ENCODE peak calls at places on chromosomes 11 and 22, in four cellular contexts. One of them, this sample, is unnamed.

GRCh38 chr22:23106906-23107367 is 34.9 kb downstream of the RSPH14 start:
- DNase-seq in small intestine: peak; percentile 15
- DNase-seq in stomach: peak; percentile 93
- DNase-seq in nephron progenitor cell: no peak
- DNase-seq in this sample: no peak

GRCh38 chr22:37633082-37633692 is 6.3 kb upstream of the SH3BP1 start:
- DNase-seq in small intestine: no peak
- DNase-seq in stomach: no peak
- DNase-seq in nephron progenitor cell: no peak
- DNase-seq in this sample: no peak

GRCh38 chr22:32745251-32745995 is 56.1 kb upstream of the TIMP3 start:
- DNase-seq in small intestine: no peak
- DNase-seq in stomach: no peak
- DNase-seq in nephron progenitor cell: peak; percentile 15
- DNase-seq in this sample: no peak

GRCh38 chr11:14320020-14320419 is 39.0 kb downstream of the RRAS2 start:
- DNase-seq in small intestine: peak; percentile 67
- DNase-seq in stomach: no peak
- DNase-seq in nephron progenitor cell: no peak
- DNase-seq in this sample: peak; percentile 19

GRCh38 chr22:50260801-50261614 is 475 bp downstream of the MAPK12 start:
- DNase-seq in small intestine: no peak
- DNase-seq in stomach: peak; percentile 51
- DNase-seq in nephron progenitor cell: peak; percentile 68
- DNase-seq in this sample: no peak

GRCh38 chr11:11856638-11857037 is 14.9 kb downstream of the USP47 start:
- DNase-seq in small intestine: no peak
- DNase-seq in stomach: no peak
- DNase-seq in nephron progenitor cell: no peak
- DNase-seq in this sample: no peak

GRCh38 chr11:31974737-31975136 is 116.1 kb upstream of the RCN1 start:
- DNase-seq in small intestine: no peak
- DNase-seq in stomach: no peak
- DNase-seq in nephron progenitor cell: no peak
- DNase-seq in this sample: no peak

GRCh38 chr22:37284807-37285355 is 2.6 kb downstream of the CYTH4 start:
- DNase-seq in small intestine: peak; percentile 25
- DNase-seq in stomach: peak; percentile 40
- DNase-seq in nephron progenitor cell: no peak
- DNase-seq in this sample: peak; percentile 44

GRCh38 chr11:57477507-57478189 is 17.3 kb downstream of the RTN4RL2 start:
- DNase-seq in small intestine: no peak
- DNase-seq in stomach: peak; percentile 86
- DNase-seq in nephron progenitor cell: no peak
- DNase-seq in this sample: no peak

GRCh38 chr22:46250783-46251125 is 661 bp upstream of the CDPF1 start:
- DNase-seq in small intestine: peak; percentile 47
- DNase-seq in stomach: no peak
- DNase-seq in nephron progenitor cell: no peak
- DNase-seq in this sample: peak; percentile 9

GRCh38 chr11:69504127-69504526 is 22.7 kb downstream of the LINC01488 start:
- DNase-seq in small intestine: no peak
- DNase-seq in stomach: no peak
- DNase-seq in nephron progenitor cell: no peak
- DNase-seq in this sample: no peak

GRCh38 chr11:112289588-112290461 is 29.2 kb upstream of the PLET1 start:
- DNase-seq in small intestine: peak; percentile 71
- DNase-seq in stomach: peak; percentile 88
- DNase-seq in nephron progenitor cell: peak; percentile 93
- DNase-seq in this sample: peak; percentile 81